ENCODE peak calls at places on chromosome 19, in six cellular contexts. K is A549, I is IMR-90, D is K562, O is GM12878, N is HepG2. Z is an unnamed sample.

GRCh38 chr19:13104848-13105646 is 2.4 kb upstream of the LYL1 start:
- DNase-seq in I (no peak), N (no peak), O (no peak), K (no peak), D (no peak), Z (no peak)

GRCh38 chr19:17329768-17330545 is 4.7 kb downstream of the ANO8 start:
- DNase-seq in O (no peak), K (no peak), N (no peak), I (no peak), D (no peak), Z (no peak)

GRCh38 chr19:11288349-11288748 is 7.6 kb upstream of the TSPAN16 start:
- DNase-seq in O (no peak), N (no peak), I (peak), D (no peak), K (peak), Z (no peak)

GRCh38 chr19:32459199-32459865 is 53.8 kb downstream of the DPY19L3 start:
- DNase-seq in N (peak), O (no peak), I (no peak), K (no peak), D (no peak), Z (no peak)

GRCh38 chr19:52297601-52298358 is 811 bp downstream of the ZNF480 start:
- DNase-seq in I (peak), K (no peak), D (no peak), N (no peak), O (no peak), Z (no peak)

GRCh38 chr19:32809754-32810153 is 59.8 kb downstream of the SLC7A9 start:
- DNase-seq in N (no peak), K (no peak), D (no peak), O (no peak), I (no peak), Z (no peak)

GRCh38 chr19:44582581-44583265 is 30.6 kb upstream of the IGSF23 start:
- DNase-seq in D (peak), N (no peak), I (no peak), O (no peak), K (peak), Z (peak)

GRCh38 chr19:18167975-18168645 is 5.5 kb upstream of the IFI30 start:
- DNase-seq in N (no peak), K (peak), D (peak), O (no peak), I (peak), Z (peak)

GRCh38 chr19:13872695-13873389 is 4.1 kb upstream of the NANOS3 start:
- DNase-seq in N (no peak), D (peak), K (peak), I (no peak), O (no peak), Z (no peak)

GRCh38 chr19:58491393-58491792 is 15.2 kb downstream of the ZNF446 start:
- DNase-seq in K (no peak), I (no peak), N (no peak), D (no peak), O (no peak), Z (no peak)

GRCh38 chr19:6023085-6023682 is 45.2 kb upstream of the RANBP3 start:
- DNase-seq in K (no peak), D (no peak), N (no peak), I (peak), O (no peak), Z (no peak)

GRCh38 chr19:1884719-1885334 is 469 bp downstream of the ABHD17A start:
- DNase-seq in N (no peak), I (no peak), D (no peak), K (no peak), O (no peak), Z (no peak)

GRCh38 chr19:35566738-35567137 is 3.3 kb upstream of the ATP4A start:
- DNase-seq in D (no peak), K (no peak), O (no peak), I (no peak), N (no peak), Z (no peak)
- TF ChIP-seq BHLHE40 in D (no peak), K (no peak), O (no peak), I (no peak), N (no peak), Z (no peak)

DNA sequence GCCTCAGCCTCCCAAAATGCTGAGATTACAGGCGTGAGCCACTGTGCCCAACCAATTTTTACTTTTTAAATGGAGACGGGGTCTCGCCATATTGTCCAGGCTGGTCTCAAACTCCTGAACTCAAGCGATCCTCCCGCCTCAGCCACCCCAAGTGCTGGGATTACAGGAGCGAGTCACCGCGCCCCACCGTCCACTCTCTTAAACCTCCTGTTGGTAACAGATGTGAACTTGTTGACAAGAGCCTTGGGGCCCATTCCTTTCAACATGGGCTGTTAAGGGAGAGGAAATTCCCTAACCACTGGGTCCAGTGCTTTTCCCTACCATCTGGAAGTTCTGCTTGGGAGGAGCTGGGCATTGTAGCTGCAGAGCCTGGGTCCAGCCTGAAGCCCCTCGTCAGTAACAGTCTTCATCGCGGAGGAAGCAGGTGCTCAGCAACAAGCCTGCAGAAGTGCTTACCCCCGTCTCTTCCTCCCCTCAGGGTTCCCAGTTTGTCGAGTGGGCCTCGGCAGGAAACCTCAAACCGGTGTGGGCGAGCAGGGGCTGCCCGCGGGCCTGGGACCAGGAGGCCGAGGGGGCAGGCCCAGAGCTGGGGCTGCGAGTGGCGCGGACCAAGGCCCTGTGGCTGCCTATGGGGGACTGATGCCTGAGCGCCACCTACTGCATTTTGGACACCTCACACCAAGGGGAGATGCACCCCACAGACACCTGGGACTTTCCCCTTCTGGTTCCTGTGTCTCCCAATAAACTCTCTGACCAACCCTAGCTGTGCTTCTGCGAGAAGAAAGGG is 4.0 kb upstream of the FLT3LG start:
- DNase-seq in K (no peak), I (peak), O (peak), N (no peak), D (no peak), Z (no peak)
- TF ChIP-seq BHLHE40 in K (no peak), I (no peak), O (peak), N (no peak), D (no peak), Z (no peak)

DNA sequence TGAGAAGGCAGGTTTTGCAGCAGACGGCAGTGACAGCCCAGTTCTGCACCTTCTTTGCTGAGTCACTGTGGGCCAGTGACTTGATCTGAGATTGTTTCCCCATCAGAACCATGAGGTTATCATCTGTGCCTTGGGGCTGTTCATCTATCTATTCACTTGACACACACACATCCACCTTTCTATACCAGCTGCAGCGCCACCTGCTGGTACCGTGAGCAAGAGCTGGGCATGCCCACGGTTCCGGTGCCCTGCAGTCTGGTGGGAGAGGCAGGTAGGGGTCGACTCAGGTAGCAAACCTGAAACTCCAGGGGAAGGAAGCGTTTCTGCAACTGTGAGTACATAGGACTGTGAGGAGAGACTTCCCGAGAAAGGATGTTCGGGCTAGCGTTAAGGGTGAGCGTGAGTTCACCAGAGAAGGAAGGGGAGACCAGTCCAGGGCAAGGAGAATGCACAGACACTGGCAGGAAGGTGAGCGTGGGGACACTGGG is 7.5 kb upstream of the LIN7B start:
- DNase-seq in K (peak), N (peak), I (peak), D (no peak), O (no peak), Z (no peak)
- TF ChIP-seq BHLHE40 in K (no peak), N (no peak), I (no peak), D (peak), O (no peak), Z (no peak)

DNA sequence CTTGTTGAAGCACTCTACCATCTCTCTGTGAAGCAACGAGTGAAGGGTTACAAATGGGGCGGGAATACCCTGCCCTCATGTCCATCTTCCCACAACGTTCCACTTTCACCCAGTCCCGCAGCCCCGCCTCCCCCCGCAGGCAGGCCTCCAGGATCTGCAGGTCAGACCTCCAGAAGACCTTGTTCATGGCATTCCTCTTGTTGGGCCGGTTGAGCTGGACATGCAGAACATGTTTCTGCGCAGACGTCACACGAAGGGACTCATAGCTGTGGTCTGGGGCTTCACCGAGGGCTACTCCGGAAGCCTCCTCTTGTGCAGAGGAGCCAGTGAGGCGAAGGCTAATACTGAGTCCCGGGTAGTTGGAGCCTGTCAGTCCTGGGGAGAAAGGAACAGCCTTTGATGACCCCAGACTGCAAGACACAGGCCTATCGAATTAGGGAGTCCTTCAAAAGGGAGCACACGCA is 420 bp downstream of the ECH1 start:
- DNase-seq in N (peak), O (no peak), D (no peak), I (peak), K (peak), Z (peak)
- TF ChIP-seq BHLHE40 in N (no peak), O (no peak), D (no peak), I (no peak), K (no peak), Z (no peak)

GRCh38 chr19:45886427-45887310 is 728 bp upstream of the IRF2BP1 start:
- DNase-seq in D (peak), K (peak), O (peak), I (peak), N (peak), Z (peak)

GRCh38 chr19:45883881-45884681 is 1.9 kb downstream of the IRF2BP1 start:
- DNase-seq in D (no peak), N (no peak), I (no peak), K (no peak), O (no peak), Z (no peak)

GRCh38 chr19:45883586-45883880 is 2.4 kb downstream of the IRF2BP1 start:
- DNase-seq in I (no peak), N (no peak), O (no peak), K (no peak), D (no peak), Z (no peak)

GRCh38 chr19:45885556-45886426 is at the start of gene IRF2BP1:
- DNase-seq in K (peak), O (no peak), N (peak), D (peak), I (peak), Z (peak)

DNA sequence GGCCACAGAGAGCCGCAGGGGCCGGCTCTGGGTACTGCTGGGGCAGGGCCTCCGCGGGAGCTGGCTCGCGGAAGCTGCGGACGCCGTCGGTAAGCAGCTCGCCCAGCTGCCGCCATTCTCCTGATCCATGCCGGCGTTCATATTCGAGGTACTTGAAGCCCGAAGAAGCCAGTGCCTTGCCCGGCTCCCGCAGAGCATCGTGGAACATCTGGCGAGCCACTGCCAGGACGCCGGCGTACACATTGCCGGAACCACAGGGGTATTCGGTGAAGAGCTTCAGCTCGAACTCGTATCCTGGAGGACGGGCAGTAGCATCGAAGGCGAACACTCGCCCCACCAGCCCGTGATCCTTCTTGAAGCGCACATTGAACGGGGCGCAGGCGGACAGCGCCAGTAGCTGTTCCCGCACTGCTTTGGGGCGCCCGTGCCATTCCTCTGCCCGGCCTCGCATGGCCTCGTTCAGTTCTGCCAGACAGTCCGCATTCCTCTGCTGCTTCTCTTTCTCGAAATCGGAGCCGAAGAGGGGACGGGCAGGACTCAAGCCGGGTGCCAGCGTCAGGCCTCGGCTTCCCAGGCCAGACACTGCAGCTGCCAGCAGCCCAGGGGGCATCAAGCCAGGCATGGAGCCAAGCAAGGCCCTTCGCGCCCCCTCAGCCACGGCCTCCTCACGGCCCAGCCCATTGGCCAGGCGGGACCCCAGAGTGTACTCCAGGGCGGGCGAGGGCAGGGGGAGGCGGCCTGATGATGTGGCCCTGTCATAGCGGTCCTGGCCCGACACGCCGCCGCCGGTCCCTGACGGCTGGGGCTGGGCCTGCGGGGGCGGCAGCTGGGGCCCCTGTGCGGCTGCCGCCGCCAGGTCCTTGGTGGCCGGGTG is 1.0 kb downstream of the IRF2BP1 start:
- DNase-seq in O (no peak), I (no peak), D (peak), N (no peak), K (no peak), Z (peak)
- TF ChIP-seq BHLHE40 in O (no peak), I (no peak), D (no peak), N (no peak), K (no peak), Z (no peak)

GRCh38 chr19:4870025-4870700 is 2.7 kb upstream of the PLIN3 start:
- DNase-seq in D (peak), N (peak), I (peak), O (no peak), K (peak), Z (no peak)
- TF ChIP-seq BHLHE40 in D (no peak), N (peak), I (peak), O (no peak), K (no peak), Z (no peak)

GRCh38 chr19:31354919-31355318 is 5.7 kb upstream of the TSHZ3 start:
- DNase-seq in K (no peak), I (no peak), N (no peak), O (no peak), D (no peak), Z (no peak)

GRCh38 chr19:31355330-31356289 is 6.4 kb upstream of the TSHZ3 start:
- DNase-seq in N (no peak), I (no peak), K (no peak), O (no peak), D (no peak), Z (no peak)

GRCh38 chr19:31354316-31354715 is 5.1 kb upstream of the TSHZ3 start:
- DNase-seq in I (no peak), D (no peak), O (no peak), N (no peak), K (no peak), Z (no peak)

GRCh38 chr19:31357315-31357673 is 8.1 kb upstream of the TSHZ3 start:
- DNase-seq in K (no peak), O (no peak), N (no peak), D (no peak), I (no peak), Z (no peak)

GRCh38 chr19:31356587-31357314 is 7.5 kb upstream of the TSHZ3 start:
- DNase-seq in D (peak), I (no peak), K (no peak), N (no peak), O (no peak), Z (peak)
- TF ChIP-seq BHLHE40 in D (no peak), I (no peak), K (no peak), N (no peak), O (no peak), Z (no peak)